ENCODE peak calls at places on chromosomes 16 and 17, in four cellular contexts. H, E, M and B are unnamed samples.
A peak's percentile ranks its signal among the peaks of the same experiment; 100 is the strongest.

GRCh38 chr16:19706846-19707245 is 11.2 kb downstream of the KNOP1 start:
- DNase-seq in H (no peak), M (no peak), E (no peak), B (no peak)

GRCh38 chr17:38706625-38707298 is 1.7 kb downstream of the MLLT6 start:
- DNase-seq in H (no peak), E (no peak), M (no peak), B (no peak)

GRCh38 chr17:70905796-70906195 is 736.5 kb downstream of the KCNJ2 start:
- DNase-seq in E (no peak), M (no peak), H (no peak), B (peak; percentile 100)

GRCh38 chr17:48724241-48725004 is 1.4 kb downstream of the PRAC2 start:
- DNase-seq in H (peak; percentile 3), M (peak; percentile 83), E (peak; percentile 57), B (peak; percentile 67)

GRCh38 chr17:34451313-34451712 is 88.3 kb upstream of the CCL1 start:
- DNase-seq in E (no peak), H (no peak), M (no peak), B (peak; percentile 2)

GRCh38 chr16:69339289-69340094 is at the start of the genes COG8 and NIP7:
- DNase-seq in H (peak; percentile 92), E (peak; percentile 80), M (peak; percentile 96), B (peak; percentile 98)

GRCh38 chr17:57424273-57424672 is 167.9 kb downstream of the MSI2 start:
- DNase-seq in E (no peak), M (no peak), H (no peak), B (no peak)

GRCh38 chr16:14011846-14012245 is 59.3 kb upstream of the MRTFB start:
- DNase-seq in M (no peak), E (no peak), H (no peak), B (no peak)

GRCh38 chr17:7403043-7403901 is 625 bp downstream of the TMEM256 start:
- DNase-seq in M (peak; percentile 86), H (no peak), E (peak; percentile 51), B (no peak)

GRCh38 chr17:2724783-2725164 is 13.2 kb upstream of the CLUH start:
- DNase-seq in M (no peak), H (no peak), E (peak; percentile 36), B (peak; percentile 26)

GRCh38 chr16:47234-47633 is 6.2 kb downstream of the POLR3K start:
- DNase-seq in E (no peak), M (no peak), H (no peak), B (no peak)

DNA sequence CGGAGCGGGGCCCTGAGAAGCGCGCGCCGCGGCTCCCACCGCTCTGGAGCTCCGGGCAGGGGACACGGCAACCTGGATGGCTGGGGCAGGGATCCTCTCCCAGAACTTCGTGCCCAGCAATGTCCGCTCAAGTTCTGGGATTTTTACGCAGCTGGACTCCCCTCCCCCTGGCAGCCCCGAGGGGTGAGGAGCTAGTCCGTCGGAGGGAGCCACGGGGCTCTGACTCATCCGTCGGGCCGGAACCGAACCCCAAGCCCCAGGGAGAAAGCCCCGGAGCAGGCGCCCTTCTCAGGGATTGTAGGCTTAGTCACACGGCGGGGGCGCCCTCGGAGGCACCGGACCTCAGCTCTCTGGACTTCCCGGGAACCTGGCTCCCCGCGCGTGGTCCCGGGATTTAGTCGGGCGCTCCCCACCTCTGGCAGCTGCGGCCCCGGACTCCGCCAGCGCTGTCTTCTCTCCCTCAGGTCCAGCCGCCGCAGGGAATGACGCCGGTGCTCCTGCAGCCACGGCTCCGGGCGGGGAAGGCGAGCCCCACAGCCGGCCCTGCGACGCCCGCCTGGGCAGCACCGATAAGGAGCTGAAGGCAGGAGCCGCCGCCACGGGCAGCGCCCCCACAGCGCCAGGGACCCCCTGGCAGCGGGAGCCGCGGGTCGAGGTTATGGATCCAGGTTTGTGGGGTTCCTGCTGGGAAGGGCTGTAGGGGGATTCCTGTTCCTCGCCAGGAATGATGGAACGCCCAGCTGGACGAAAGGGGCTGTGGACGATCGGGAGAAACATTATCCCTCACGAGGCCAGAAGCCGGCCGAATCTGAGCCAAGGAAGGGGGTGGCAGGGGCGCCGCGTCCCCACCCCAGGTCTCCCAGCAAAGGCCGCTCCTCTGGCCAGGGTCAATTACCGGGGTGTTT is 830 bp downstream of the SPHK1 start:
- DNase-seq in H (no peak), E (peak; percentile 51), M (peak; percentile 76), B (peak; percentile 73)
- TF ChIP-seq MXI1 in H (no peak), E (no peak), M (no peak), B (no peak)

GRCh38 chr16:88061346-88062110 is 110.3 kb downstream of the BANP start:
- DNase-seq in E (no peak), M (no peak), H (no peak), B (no peak)

GRCh38 chr16:88064889-88065746 is 113.9 kb downstream of the BANP start:
- DNase-seq in H (no peak), E (no peak), M (no peak), B (no peak)

GRCh38 chr16:88062341-88062861 is 111.2 kb downstream of the BANP start:
- DNase-seq in E (no peak), M (peak; percentile 63), H (no peak), B (peak; percentile 78)

GRCh38 chr16:88064011-88064888 is 113.0 kb downstream of the BANP start:
- DNase-seq in E (no peak), H (no peak), M (no peak), B (peak; percentile 5)

GRCh38 chr16:88063201-88063773 is 112.1 kb downstream of the BANP start:
- DNase-seq in H (no peak), E (no peak), M (peak; percentile 87), B (peak; percentile 85)
- TF ChIP-seq MXI1 in H (no peak), E (no peak), M (peak; percentile 96), B (peak; percentile 91)

DNA sequence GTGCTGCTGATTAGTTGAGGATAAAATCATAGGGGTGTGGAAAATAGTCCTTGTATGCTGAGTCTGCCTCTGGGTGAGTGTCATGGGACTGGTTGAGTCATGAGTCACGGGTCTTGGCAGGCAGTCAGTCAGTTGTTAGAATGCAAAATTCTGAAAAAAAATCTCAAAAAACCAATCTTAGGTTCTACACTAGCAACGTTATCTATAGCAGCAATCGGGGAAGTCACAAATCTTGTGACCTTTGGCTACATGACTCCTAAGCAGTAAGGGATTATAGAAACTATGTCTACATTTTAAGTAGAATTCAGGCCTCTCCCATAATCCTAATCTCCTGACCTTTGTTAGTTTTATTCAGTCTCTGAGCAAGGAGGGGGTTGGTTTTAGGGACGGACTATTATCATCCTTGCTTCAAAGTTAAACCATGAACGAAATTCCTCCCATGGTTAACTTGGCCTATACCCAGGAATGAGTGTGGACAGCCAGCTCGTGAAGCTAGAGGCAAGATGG is 18.0 kb upstream of the PMFBP1 start:
- DNase-seq in E (no peak), M (no peak), H (no peak), B (peak; percentile 51)
- TF ChIP-seq MXI1 in E (no peak), M (no peak), H (no peak), B (no peak)

DNA sequence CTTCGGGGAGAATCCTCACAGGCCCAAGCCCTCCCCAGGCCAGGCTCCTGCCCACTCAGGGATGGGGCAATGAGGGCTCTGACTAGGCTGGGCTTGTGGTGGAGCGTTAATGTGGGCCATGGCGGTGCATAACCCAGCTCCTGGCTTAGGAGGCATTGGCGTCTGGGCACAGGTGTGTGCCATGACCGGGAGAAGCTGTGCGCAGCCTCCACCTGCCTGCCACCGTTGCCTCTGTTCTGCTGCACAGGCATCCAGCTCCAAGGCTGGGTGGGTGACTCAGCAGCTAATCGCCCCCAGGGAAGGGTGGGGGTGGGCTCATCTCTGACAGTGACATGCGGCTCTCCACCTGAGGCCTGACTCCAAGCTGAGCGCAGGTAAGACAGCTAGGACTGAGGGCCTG is 3.5 kb upstream of the ARHGAP27 start:
- DNase-seq in M (peak; percentile 12), E (no peak), H (no peak), B (no peak)
- TF ChIP-seq MXI1 in M (no peak), E (no peak), H (no peak), B (no peak)

GRCh38 chr16:79821911-79822310 is 221.4 kb upstream of the MAF start:
- DNase-seq in H (no peak), E (no peak), M (no peak), B (no peak)
- TF ChIP-seq MXI1 in H (no peak), E (no peak), M (no peak), B (no peak)